ENCODE peak calls at places on chromosomes 6 and 20, in five cellular contexts. C, N, E, T and K are unnamed samples.

GRCh38 chr20:61719691-61720347 is 345.9 kb downstream of the TAF4 start:
- ATAC-seq in C (peak), N (peak), E (peak), T (no peak), K (no peak)

GRCh38 chr6:56890683-56891429 is 64.1 kb upstream of the BEND6 start:
- ATAC-seq in C (peak), N (peak), E (no peak), T (peak), K (no peak)

GRCh38 chr6:4136354-4136831 is 1.0 kb upstream of the ECI2 start:
- ATAC-seq in C (no peak), N (no peak), E (no peak), T (no peak), K (no peak)

GRCh38 chr6:69948479-69949114 is 82.2 kb downstream of the COL19A1 start:
- ATAC-seq in C (no peak), N (no peak), E (no peak), T (no peak), K (no peak)

GRCh38 chr6:167150815-167151557 is 6.8 kb downstream of the GPR31 start:
- ATAC-seq in C (peak), N (peak), E (peak), T (peak), K (peak)

GRCh38 chr20:25543068-25543467 is 42.3 kb downstream of the NINL start:
- ATAC-seq in C (no peak), N (no peak), E (no peak), T (peak), K (peak)

GRCh38 chr6:83536034-83536646 is 23.8 kb downstream of the PRSS35 start:
- ATAC-seq in C (no peak), N (peak), E (peak), T (peak), K (no peak)

GRCh38 chr6:10720229-10720959 is 2.5 kb upstream of the TMEM14C start:
- ATAC-seq in C (peak), N (peak), E (peak), T (peak), K (peak)

GRCh38 chr6:111642463-111643158 is 36.9 kb upstream of the TRAF3IP2 start:
- ATAC-seq in C (peak), N (peak), E (peak), T (peak), K (peak)

GRCh38 chr20:568097-568864 is 24.7 kb upstream of the CSNK2A1 start:
- ATAC-seq in C (no peak), N (peak), E (no peak), T (no peak), K (peak)

GRCh38 chr6:40371621-40372020 is 215.5 kb downstream of the LRFN2 start:
- ATAC-seq in C (peak), N (peak), E (peak), T (no peak), K (peak)

GRCh38 chr6:22892452-22892851 is 323.1 kb downstream of the HDGFL1 start:
- ATAC-seq in C (no peak), N (no peak), E (no peak), T (no peak), K (peak)

GRCh38 chr6:151704383-151704782 is 103.1 kb upstream of the ESR1 start:
- ATAC-seq in C (no peak), N (peak), E (no peak), T (no peak), K (no peak)

GRCh38 chr6:118645395-118645794 is 6.0 kb downstream of the CEP85L start:
- ATAC-seq in C (no peak), N (no peak), E (no peak), T (no peak), K (no peak)

GRCh38 chr20:62243906-62244515 is 5.7 kb downstream of the OSBPL2 start:
- ATAC-seq in C (no peak), N (no peak), E (no peak), T (no peak), K (no peak)

GRCh38 chr6:118299023-118299422 is 249.1 kb upstream of the PLN start:
- ATAC-seq in C (no peak), N (no peak), E (no peak), T (no peak), K (no peak)

GRCh38 chr6:2902470-2902762 is 693 bp downstream of the SERPINB9 start:
- ATAC-seq in C (no peak), N (no peak), E (peak), T (peak), K (no peak)

GRCh38 chr6:137363805-137364138 is 130.4 kb downstream of the OLIG3 start:
- ATAC-seq in C (peak), N (peak), E (peak), T (no peak), K (no peak)

GRCh38 chr6:44304282-44305199 is 8.6 kb downstream of the AARS2 start:
- ATAC-seq in C (peak), N (peak), E (peak), T (peak), K (no peak)

GRCh38 chr20:62045118-62045517 is 20.6 kb downstream of the TAF4 start:
- ATAC-seq in C (no peak), N (no peak), E (no peak), T (no peak), K (no peak)

GRCh38 chr6:135876048-135876447 is 24.5 kb downstream of the PDE7B start:
- ATAC-seq in C (no peak), N (no peak), E (no peak), T (no peak), K (no peak)

GRCh38 chr6:16452348-16452747 is 214.0 kb downstream of the GMPR start:
- ATAC-seq in C (no peak), N (peak), E (no peak), T (no peak), K (no peak)

GRCh38 chr6:24666097-24666615 is 543 bp downstream of the TDP2 start:
- ATAC-seq in C (peak), N (peak), E (peak), T (peak), K (peak)

GRCh38 chr20:39164642-39165041 is 202.5 kb downstream of the DHX35 start:
- ATAC-seq in C (no peak), N (no peak), E (no peak), T (no peak), K (no peak)

GRCh38 chr6:99614430-99615161 is 8.0 kb downstream of the PRDM13 start:
- ATAC-seq in C (no peak), N (no peak), E (peak), T (peak), K (peak)

GRCh38 chr6:89731924-89732568 is 87.5 kb downstream of the MDN1 start:
- ATAC-seq in C (no peak), N (no peak), E (no peak), T (no peak), K (no peak)

GRCh38 chr6:154805288-154805911 is 72.2 kb downstream of the SCAF8 start:
- ATAC-seq in C (no peak), N (no peak), E (peak), T (no peak), K (no peak)

GRCh38 chr20:9068232-9068781 is 580 bp upstream of the PLCB4 start:
- ATAC-seq in C (no peak), N (no peak), E (no peak), T (peak), K (peak)

GRCh38 chr20:9867196-9867980 is 28.5 kb upstream of the PAK5 start:
- ATAC-seq in C (no peak), N (no peak), E (no peak), T (no peak), K (no peak)

GRCh38 chr6:56732517-56732916 is 89.8 kb upstream of the DST start:
- ATAC-seq in C (no peak), N (no peak), E (no peak), T (peak), K (no peak)

GRCh38 chr6:20170455-20171148 is 41.7 kb downstream of the MBOAT1 start:
- ATAC-seq in C (no peak), N (no peak), E (no peak), T (no peak), K (no peak)

GRCh38 chr6:27694547-27694874 is 217.7 kb downstream of the OR2B2 start:
- ATAC-seq in C (no peak), N (no peak), E (no peak), T (no peak), K (no peak)

GRCh38 chr6:169993861-169994481 is 242.5 kb downstream of the ERMARD start:
- ATAC-seq in C (no peak), N (no peak), E (no peak), T (no peak), K (no peak)

GRCh38 chr6:96249748-96250147 is 234.0 kb downstream of the FUT9 start:
- ATAC-seq in C (no peak), N (no peak), E (no peak), T (no peak), K (no peak)

GRCh38 chr6:110628330-110628729 is 151.9 kb upstream of the SLC22A16 start:
- ATAC-seq in C (no peak), N (no peak), E (no peak), T (no peak), K (no peak)

GRCh38 chr6:98880486-98880885 is 46.1 kb downstream of the POU3F2 start:
- ATAC-seq in C (peak), N (peak), E (no peak), T (no peak), K (no peak)

GRCh38 chr6:56526860-56527544 is 115.7 kb downstream of the DST start:
- ATAC-seq in C (no peak), N (no peak), E (no peak), T (no peak), K (no peak)

GRCh38 chr6:90098025-90098474 is 198.6 kb downstream of the BACH2 start:
- ATAC-seq in C (peak), N (no peak), E (peak), T (peak), K (peak)

GRCh38 chr20:18197382-18198070 is 59.9 kb downstream of the KAT14 start:
- ATAC-seq in C (no peak), N (no peak), E (no peak), T (no peak), K (peak)